ENCODE peak calls at places on chromosomes 4 and X, in five cellular contexts. H is CD4-positive, alpha-beta memory T cell; Q is GM23248; Z is tibial artery; T is AG04450. W is an unnamed sample.

GRCh38 chr4:17781072-17781830 is at the start of gene FAM184B:
- DNase-seq in T (no peak), H (no peak), Q (peak), Z (no peak), W (peak)

GRCh38 chrX:103607385-103608304 is at the start of gene TCEAL3:
- DNase-seq in Z (peak), T (no peak), H (peak), Q (peak), W (peak)

GRCh38 chrX:103941201-103941975 is 21.0 kb upstream of the TMSB15B start:
- DNase-seq in T (no peak), H (peak), Z (no peak), Q (peak), W (no peak)

GRCh38 chr4:144699565-144699964 is 53.6 kb downstream of the HHIP start:
- DNase-seq in Q (peak), Z (no peak), T (no peak), H (no peak), W (no peak)

GRCh38 chrX:12973561-12974216 is 1.2 kb upstream of the TMSB4X start:
- DNase-seq in T (no peak), H (no peak), Z (no peak), Q (no peak), W (peak)

GRCh38 chr4:82733636-82734035 is 65.0 kb downstream of the SCD5 start:
- DNase-seq in T (no peak), Z (no peak), Q (peak), H (no peak), W (no peak)

GRCh38 chr4:147727476-147728028 is 4.3 kb upstream of the ARHGAP10 start:
- DNase-seq in Z (no peak), H (no peak), T (no peak), Q (peak), W (no peak)

GRCh38 chrX:1464282-1465131 is 11.8 kb upstream of the ASMTL start:
- DNase-seq in Z (no peak), H (no peak), T (no peak), Q (no peak), W (no peak)

GRCh38 chrX:152917969-152918579 is 20.2 kb downstream of the ZNF185 start:
- DNase-seq in Q (no peak), H (no peak), Z (no peak), T (no peak), W (no peak)

GRCh38 chr4:39729557-39729956 is 31.6 kb downstream of the UBE2K start:
- DNase-seq in Z (no peak), T (no peak), H (no peak), Q (peak), W (no peak)

GRCh38 chrX:18228069-18228468 is 7.4 kb upstream of the BEND2 start:
- DNase-seq in Q (no peak), Z (no peak), T (no peak), H (no peak), W (no peak)

GRCh38 chr4:174120446-174121142 is 162.9 kb downstream of the FBXO8 start:
- DNase-seq in T (peak), Z (peak), H (no peak), Q (peak), W (peak)

GRCh38 chrX:74736450-74736849 is 122.0 kb upstream of the RLIM start:
- DNase-seq in H (no peak), T (no peak), Q (no peak), Z (no peak), W (no peak)

GRCh38 chr4:112075129-112075753 is 70.0 kb upstream of the FAM241A start:
- DNase-seq in T (no peak), Q (peak), Z (no peak), H (peak), W (peak)

GRCh38 chrX:30735839-30736238 is 82.6 kb downstream of the GK start:
- DNase-seq in Z (peak), T (peak), H (peak), Q (peak), W (peak)

GRCh38 chr4:161601011-161601410 is 562.8 kb downstream of the FSTL5 start:
- DNase-seq in H (no peak), Z (no peak), Q (no peak), T (no peak), W (peak)

GRCh38 chr4:121950680-121951569 is 935 bp downstream of the TRPC3 start:
- DNase-seq in H (peak), Q (peak), Z (peak), T (no peak), W (peak)

GRCh38 chrX:108601276-108601675 is 135.1 kb downstream of the IRS4 start:
- DNase-seq in T (no peak), Z (no peak), Q (no peak), H (no peak), W (peak)

GRCh38 chrX:40471965-40472648 is 108.7 kb upstream of the ATP6AP2 start:
- DNase-seq in H (peak), Z (no peak), Q (peak), T (peak), W (peak)

GRCh38 chr4:136392576-136392975 is 1139.7 kb downstream of the PCDH18 start:
- DNase-seq in H (no peak), Q (no peak), Z (no peak), T (peak), W (no peak)

GRCh38 chrX:22220941-22221340 is 51.8 kb upstream of the CBLL2 start:
- DNase-seq in Q (peak), T (peak), H (no peak), Z (no peak), W (no peak)

GRCh38 chrX:27924718-27925117 is 56.5 kb downstream of the DCAF8L1 start:
- DNase-seq in Q (no peak), T (no peak), H (no peak), Z (no peak), W (no peak)

GRCh38 chr4:130359537-130359936 is 1263.6 kb downstream of the C4orf33 start:
- DNase-seq in T (no peak), Z (no peak), Q (peak), H (no peak), W (no peak)

GRCh38 chr4:3348621-3349020 is 55.8 kb downstream of the RGS12 start:
- DNase-seq in T (no peak), Z (no peak), H (no peak), Q (no peak), W (no peak)

GRCh38 chr4:145034727-145035211 is 63.2 kb downstream of the ANAPC10 start:
- DNase-seq in H (no peak), Z (no peak), T (peak), Q (peak), W (no peak)

GRCh38 chr4:2126309-2127043 is 67.3 kb downstream of the NAT8L start:
- DNase-seq in Z (no peak), Q (no peak), H (no peak), T (no peak), W (no peak)

GRCh38 chr4:182486895-182487294 is 243.7 kb downstream of the TENM3 start:
- DNase-seq in H (no peak), Z (no peak), Q (no peak), T (no peak), W (no peak)

GRCh38 chr4:152041304-152041703 is 280.5 kb upstream of the GATB start:
- DNase-seq in Z (no peak), T (no peak), H (no peak), Q (no peak), W (no peak)

GRCh38 chr4:53100801-53101581 is 238.9 kb downstream of the RASL11B start:
- DNase-seq in H (no peak), T (no peak), Q (peak), Z (no peak), W (no peak)
- H3K27ac ChIP-seq in H (no peak), T (peak), Q (peak), Z (no peak), W (no peak)

GRCh38 chrX:65677954-65678469 is 10.6 kb downstream of the MSN start:
- DNase-seq in Q (peak), H (no peak), Z (no peak), T (peak), W (no peak)
- H3K4me3 ChIP-seq in Q (peak), H (no peak), Z (peak), T (no peak), W (no peak)

GRCh38 chrX:44308869-44309268 is 34.6 kb downstream of the EFHC2 start:
- DNase-seq in Z (no peak), H (no peak), T (no peak), Q (no peak), W (no peak)

GRCh38 chrX:44306336-44306735 is 37.1 kb downstream of the EFHC2 start:
- DNase-seq in T (peak), Q (no peak), Z (no peak), H (no peak), W (no peak)

GRCh38 chrX:44312421-44312820 is 31.1 kb downstream of the EFHC2 start:
- DNase-seq in H (no peak), T (no peak), Q (no peak), Z (no peak), W (no peak)

GRCh38 chrX:44314259-44314734 is 29.2 kb downstream of the EFHC2 start:
- DNase-seq in Z (no peak), Q (peak), T (peak), H (no peak), W (peak)

DNA sequence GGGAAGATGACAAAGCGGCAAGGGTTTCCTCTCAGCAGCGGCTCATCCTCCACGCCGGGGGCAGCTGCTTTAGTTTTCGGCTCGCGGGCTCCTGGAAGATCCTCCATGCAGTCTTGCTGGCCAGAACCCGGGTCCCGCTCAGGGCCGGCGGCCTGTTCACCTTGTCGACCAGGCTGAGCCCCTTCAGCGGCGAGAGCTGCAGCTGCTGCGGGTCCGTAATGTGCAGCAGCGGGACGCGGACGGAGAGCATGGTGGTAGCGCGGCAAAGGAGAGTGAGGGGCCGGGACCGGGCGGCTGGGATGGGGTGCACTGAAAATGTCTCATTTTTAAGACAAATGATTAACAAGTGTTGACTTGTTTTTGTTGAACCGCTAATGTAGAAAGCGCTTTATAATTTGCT is 33.2 kb downstream of the EFHC2 start:
- DNase-seq in Q (no peak), Z (no peak), T (no peak), H (no peak), W (no peak)
- H3K27ac ChIP-seq in Q (no peak), Z (no peak), T (no peak), H (no peak), W (no peak)

DNA sequence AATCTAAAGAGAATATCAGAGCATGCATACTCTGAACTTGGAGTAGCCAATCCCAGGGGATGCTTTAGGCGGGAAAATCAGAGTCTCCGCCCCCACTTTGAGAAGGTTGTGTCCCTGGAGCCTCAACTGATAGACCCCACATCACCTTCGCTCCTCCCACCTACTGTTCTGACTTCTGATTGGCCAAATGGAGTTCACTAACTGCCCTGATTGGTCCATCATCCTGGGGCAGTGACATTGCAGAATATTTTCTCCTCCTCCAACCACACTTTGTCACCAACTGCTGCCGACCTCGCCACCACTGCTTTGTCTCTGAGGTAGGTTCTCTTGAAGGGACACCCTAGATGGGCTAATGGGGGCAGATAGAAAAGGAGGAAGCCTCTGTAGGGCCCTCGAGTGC is 22.7 kb upstream of the SPACA5B start:
- DNase-seq in Z (no peak), Q (no peak), T (no peak), H (no peak), W (no peak)
- H3K4me3 ChIP-seq in Z (no peak), Q (no peak), T (no peak), H (no peak), W (no peak)

GRCh38 chr4:104967034-104967401 is 179.7 kb upstream of the TET2 start:
- DNase-seq in Q (no peak), Z (no peak), H (no peak), T (no peak), W (no peak)
- H3K27ac ChIP-seq in Q (no peak), Z (no peak), H (no peak), T (no peak), W (no peak)

DNA sequence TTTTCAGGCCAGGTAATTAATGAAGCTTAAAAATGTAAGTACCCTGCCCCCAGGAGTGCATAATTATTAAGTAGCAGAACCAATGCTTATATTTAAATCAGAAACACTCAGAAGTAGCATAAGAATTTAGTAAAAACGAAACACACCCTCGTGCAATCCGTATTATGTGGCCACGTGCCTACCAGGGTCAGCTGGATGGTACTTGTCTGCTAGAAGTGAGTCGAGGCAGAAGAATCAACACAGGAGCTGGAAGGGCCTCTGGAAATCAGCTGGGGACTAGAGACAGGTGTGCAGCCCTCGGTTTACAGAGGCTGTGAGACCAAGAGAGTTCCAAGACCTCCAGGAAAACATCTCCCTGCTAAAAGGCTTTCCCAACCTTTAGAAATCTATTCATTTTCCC is 559 bp upstream of the FAM47E start:
- DNase-seq in Z (no peak), Q (no peak), H (peak), T (no peak), W (no peak)
- H3K4me3 ChIP-seq in Z (peak), Q (peak), H (peak), T (peak), W (peak)

DNA sequence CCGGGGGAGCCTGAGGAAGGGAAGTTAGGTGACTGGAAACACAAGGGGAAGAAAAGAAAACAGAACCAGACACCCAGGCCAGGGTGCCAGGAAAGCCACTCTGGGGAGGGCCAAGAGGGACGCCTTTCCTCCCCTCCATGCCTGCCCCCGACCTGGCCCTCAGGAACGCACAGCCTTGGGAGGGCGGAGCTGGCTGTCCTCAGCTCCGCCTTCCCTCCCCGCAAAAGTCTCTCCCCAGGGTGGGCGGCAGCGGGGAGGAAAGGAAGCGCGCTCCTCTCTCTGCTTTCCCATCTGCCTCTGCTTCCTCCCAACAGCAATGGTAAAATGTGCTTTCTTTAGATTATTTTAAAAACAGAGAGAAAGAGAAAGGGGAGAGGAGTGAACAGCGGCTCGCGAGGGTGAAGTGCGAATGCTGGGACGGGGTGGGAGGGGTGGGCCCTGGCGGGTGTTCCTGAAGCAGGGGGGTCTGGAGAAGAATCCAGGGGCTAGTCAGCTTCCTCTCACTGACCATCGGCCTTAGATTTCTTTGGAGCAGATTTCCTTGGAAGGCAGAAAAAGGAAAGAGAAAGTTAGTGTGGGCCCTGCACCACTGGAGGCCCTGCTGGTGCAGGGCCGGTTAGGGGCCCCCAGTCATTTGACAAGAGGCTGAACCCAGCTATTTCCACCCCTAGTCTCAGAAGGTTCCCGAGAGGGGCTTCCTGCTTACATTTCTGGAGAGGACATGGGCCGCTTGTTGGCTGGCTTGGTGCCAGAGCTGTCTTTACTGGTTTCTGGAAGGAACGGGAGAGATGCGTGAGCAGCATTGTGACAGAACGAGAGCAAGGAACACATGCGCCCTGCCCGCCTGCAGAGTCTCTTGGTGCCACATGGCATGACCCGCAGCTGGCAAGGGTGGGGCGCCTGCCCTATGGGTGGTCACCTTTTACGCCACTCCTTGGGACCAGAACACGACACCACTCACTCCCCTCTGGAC is 4.7 kb upstream of the RENBP start:
- DNase-seq in H (no peak), T (no peak), Q (no peak), Z (no peak), W (no peak)
- H3K27ac ChIP-seq in H (no peak), T (no peak), Q (no peak), Z (no peak), W (peak)

W was measured in endodermal cell.